ENCODE peak calls at places on chromosomes 7 and 10, in nine cellular contexts. Z, I, C, F, V, B, O, D and T are unnamed samples.

GRCh38 chr10:30832727-30833624 is 198.7 kb downstream of the ZNF438 start:
- DNase-seq in Z (no peak), I (no peak), C (no peak), F (no peak), V (peak), B (no peak), O (no peak), D (no peak), T (no peak)

GRCh38 chr7:27161721-27162547 is 3.4 kb downstream of the HOXA9 start:
- DNase-seq in Z (no peak), I (no peak), C (no peak), F (no peak), V (peak), B (peak), O (no peak), D (no peak), T (no peak)

GRCh38 chr7:50939026-50939425 is 156.3 kb upstream of the GRB10 start:
- DNase-seq in Z (no peak), I (no peak), C (no peak), F (no peak), V (no peak), B (no peak), O (no peak), D (no peak), T (no peak)

GRCh38 chr7:142880886-142881505 is 4.5 kb downstream of the TRPV6 start:
- DNase-seq in Z (peak), I (peak), C (peak), F (no peak), V (no peak), B (no peak), O (peak), D (no peak), T (peak)

GRCh38 chr10:23053036-23053435 is 42.3 kb upstream of the MSRB2 start:
- DNase-seq in Z (no peak), I (no peak), C (no peak), F (no peak), V (no peak), B (peak), O (no peak), D (no peak), T (no peak)

GRCh38 chr7:107643407-107643806 is 17.2 kb upstream of the SLC26A4 start:
- DNase-seq in Z (no peak), I (no peak), C (no peak), F (no peak), V (no peak), B (peak), O (no peak), D (no peak), T (no peak)

GRCh38 chr10:8908013-8908412 is 853.5 kb downstream of the GATA3 start:
- DNase-seq in Z (no peak), I (no peak), C (no peak), F (no peak), V (no peak), B (no peak), O (no peak), D (no peak), T (no peak)

GRCh38 chr7:91940171-91940570 is 491 bp upstream of the AKAP9 start:
- DNase-seq in Z (peak), I (peak), C (no peak), F (no peak), V (no peak), B (no peak), O (peak), D (no peak), T (peak)

GRCh38 chr7:29968683-29969457 is 20.7 kb downstream of the SCRN1 start:
- DNase-seq in Z (no peak), I (no peak), C (no peak), F (no peak), V (no peak), B (peak), O (no peak), D (no peak), T (no peak)

GRCh38 chr7:137694405-137694804 is 152.4 kb downstream of the DGKI start:
- DNase-seq in Z (no peak), I (no peak), C (no peak), F (no peak), V (no peak), B (peak), O (no peak), D (no peak), T (no peak)

GRCh38 chr7:69833964-69834363 is 235.7 kb downstream of the AUTS2 start:
- DNase-seq in Z (no peak), I (no peak), C (no peak), F (no peak), V (no peak), B (no peak), O (no peak), D (no peak), T (no peak)

GRCh38 chr7:8125680-8126444 is 136.1 kb downstream of the ICA1 start:
- DNase-seq in Z (peak), I (peak), C (no peak), F (no peak), V (no peak), B (peak), O (no peak), D (peak), T (peak)

GRCh38 chr10:72792288-72792687 is 100.3 kb downstream of the MCU start:
- DNase-seq in Z (no peak), I (no peak), C (no peak), F (no peak), V (no peak), B (no peak), O (no peak), D (no peak), T (no peak)

GRCh38 chr10:68208424-68209042 is 23.4 kb downstream of the ATOH7 start:
- DNase-seq in Z (peak), I (no peak), C (peak), F (no peak), V (no peak), B (peak), O (peak), D (no peak), T (peak)

GRCh38 chr10:69088801-69089501 is 1.0 kb downstream of the SRGN start:
- DNase-seq in Z (peak), I (no peak), C (no peak), F (no peak), V (no peak), B (no peak), O (no peak), D (no peak), T (peak)

GRCh38 chr7:81162771-81163525 is 244.1 kb upstream of the SEMA3C start:
- DNase-seq in Z (no peak), I (no peak), C (no peak), F (no peak), V (no peak), B (peak), O (no peak), D (no peak), T (no peak)

GRCh38 chr10:71124921-71125748 is 87.2 kb upstream of the UNC5B start:
- DNase-seq in Z (no peak), I (no peak), C (no peak), F (no peak), V (no peak), B (no peak), O (no peak), D (no peak), T (no peak)

GRCh38 chr10:27794157-27794556 is 48.5 kb upstream of the MKX start:
- DNase-seq in Z (peak), I (no peak), C (no peak), F (no peak), V (no peak), B (no peak), O (no peak), D (no peak), T (no peak)

GRCh38 chr10:17348111-17349008 is 106.0 kb downstream of the ST8SIA6 start:
- DNase-seq in Z (no peak), I (no peak), C (no peak), F (no peak), V (peak), B (peak), O (peak), D (no peak), T (no peak)

GRCh38 chr10:51010977-51011376 is 63.3 kb upstream of the PRKG1 start:
- DNase-seq in Z (peak), I (no peak), C (peak), F (no peak), V (no peak), B (no peak), O (no peak), D (no peak), T (peak)

GRCh38 chr7:36216063-36216684 is 63.1 kb downstream of the EEPD1 start:
- DNase-seq in Z (no peak), I (no peak), C (no peak), F (no peak), V (peak), B (no peak), O (peak), D (no peak), T (no peak)

GRCh38 chr10:909831-910230 is 21.7 kb downstream of the LARP4B start:
- DNase-seq in Z (no peak), I (no peak), C (no peak), F (no peak), V (no peak), B (no peak), O (no peak), D (no peak), T (no peak)

GRCh38 chr10:114290038-114290437 is 51.0 kb downstream of the VWA2 start:
- DNase-seq in Z (no peak), I (no peak), C (no peak), F (no peak), V (no peak), B (no peak), O (no peak), D (no peak), T (no peak)

GRCh38 chr10:103598654-103599115 is 105.2 kb downstream of the NEURL1 start:
- DNase-seq in Z (peak), I (no peak), C (peak), F (peak), V (no peak), B (peak), O (peak), D (no peak), T (peak)

GRCh38 chr7:2641406-2642393 is 9.9 kb downstream of the TTYH3 start:
- DNase-seq in Z (no peak), I (no peak), C (no peak), F (peak), V (peak), B (peak), O (peak), D (no peak), T (peak)

GRCh38 chr7:79211724-79212123 is 241.7 kb downstream of the MAGI2 start:
- DNase-seq in Z (no peak), I (no peak), C (no peak), F (no peak), V (no peak), B (peak), O (no peak), D (no peak), T (no peak)

GRCh38 chr10:104036518-104037260 is 49.0 kb downstream of the COL17A1 start:
- DNase-seq in Z (no peak), I (no peak), C (no peak), F (no peak), V (no peak), B (no peak), O (no peak), D (no peak), T (no peak)

GRCh38 chr10:105149371-105149871 is 508.3 kb downstream of the SORCS3 start:
- DNase-seq in Z (no peak), I (no peak), C (no peak), F (no peak), V (no peak), B (peak), O (no peak), D (no peak), T (no peak)

GRCh38 chr7:7329321-7329720 is 147.0 kb downstream of the C1GALT1 start:
- DNase-seq in Z (no peak), I (no peak), C (no peak), F (no peak), V (no peak), B (peak), O (no peak), D (no peak), T (no peak)

GRCh38 chr10:103812431-103812830 is 42.9 kb downstream of the SH3PXD2A start:
- DNase-seq in Z (no peak), I (no peak), C (no peak), F (no peak), V (no peak), B (no peak), O (peak), D (no peak), T (no peak)

GRCh38 chr7:144516729-144517128 is 113.2 kb upstream of the NOBOX start:
- DNase-seq in Z (no peak), I (no peak), C (no peak), F (no peak), V (no peak), B (no peak), O (no peak), D (no peak), T (no peak)